ENCODE peak calls at places on chromosome 4, in seven cellular contexts. Z, J, T, K, U, O and M are unnamed samples.

GRCh38 chr4:133150643-133151300 is 1.7 kb downstream of the PCDH10 start:
- DNase-seq in O (peak), U (peak), Z (no peak), J (peak), T (no peak), K (peak), M (no peak)

GRCh38 chr4:168551945-168552695 is 55.3 kb downstream of the PALLD start:
- DNase-seq in J (peak), Z (no peak), O (peak), T (no peak), U (no peak), K (no peak), M (no peak)

GRCh38 chr4:95428216-95429085 is 120.3 kb downstream of the UNC5C start:
- DNase-seq in Z (peak), K (no peak), O (no peak), J (no peak), T (no peak), U (peak), M (no peak)

GRCh38 chr4:113691676-113692075 is 69.9 kb downstream of the CAMK2D start:
- DNase-seq in T (no peak), K (no peak), U (no peak), O (no peak), Z (no peak), J (no peak), M (no peak)

GRCh38 chr4:1715002-1715761 is 3.1 kb upstream of the SLBP start:
- DNase-seq in T (no peak), K (peak), O (no peak), Z (no peak), J (no peak), U (no peak), M (no peak)

GRCh38 chr4:48247142-48247877 is 22.3 kb downstream of the TEC start:
- DNase-seq in J (no peak), O (no peak), Z (no peak), U (no peak), T (no peak), K (no peak), M (peak)

GRCh38 chr4:24792552-24792951 is 2.8 kb upstream of the SOD3 start:
- DNase-seq in J (no peak), O (no peak), U (no peak), Z (no peak), K (no peak), T (no peak), M (no peak)

GRCh38 chr4:62449538-62449937 is 1249.4 kb downstream of the ADGRL3 start:
- DNase-seq in O (no peak), T (no peak), Z (no peak), U (no peak), J (peak), K (no peak), M (no peak)

GRCh38 chr4:21795091-21795490 is 153.5 kb downstream of the KCNIP4 start:
- DNase-seq in O (no peak), T (no peak), K (no peak), Z (no peak), J (no peak), U (peak), M (peak)

GRCh38 chr4:41260315-41260714 is 3.6 kb downstream of the UCHL1 start:
- DNase-seq in J (no peak), T (no peak), Z (no peak), O (no peak), K (no peak), U (no peak), M (no peak)

GRCh38 chr4:59664771-59665170 is 1535.4 kb upstream of the ADGRL3 start:
- DNase-seq in T (no peak), Z (no peak), U (no peak), O (no peak), J (no peak), K (no peak), M (no peak)

GRCh38 chr4:159018062-159018629 is 84.7 kb upstream of the RAPGEF2 start:
- DNase-seq in O (no peak), K (no peak), T (no peak), Z (no peak), J (no peak), U (no peak), M (no peak)

GRCh38 chr4:2484993-2485392 is 16.1 kb downstream of the RNF4 start:
- DNase-seq in Z (no peak), U (no peak), O (peak), J (no peak), K (no peak), T (no peak), M (no peak)

GRCh38 chr4:25810016-25810415 is 52.8 kb downstream of the SEL1L3 start:
- DNase-seq in T (no peak), Z (no peak), K (no peak), O (no peak), J (no peak), U (no peak), M (no peak)

GRCh38 chr4:29278580-29278979 is 1441.6 kb upstream of the PCDH7 start:
- DNase-seq in T (no peak), Z (no peak), K (no peak), J (no peak), U (peak), O (peak), M (peak)

GRCh38 chr4:48047421-48047844 is 30.9 kb downstream of the NIPAL1 start:
- DNase-seq in U (no peak), K (no peak), T (no peak), Z (no peak), O (no peak), J (no peak), M (no peak)

GRCh38 chr4:120977435-120977997 is 55.0 kb upstream of the PRDM5 start:
- DNase-seq in J (peak), U (peak), O (peak), Z (no peak), T (no peak), K (peak), M (peak)

GRCh38 chr4:9898596-9899345 is 117.3 kb downstream of the DRD5 start:
- DNase-seq in U (no peak), K (peak), O (peak), J (peak), T (peak), Z (peak), M (peak)

GRCh38 chr4:129550281-129550785 is 454.4 kb downstream of the C4orf33 start:
- DNase-seq in T (no peak), K (no peak), Z (no peak), O (no peak), U (no peak), J (no peak), M (no peak)

GRCh38 chr4:38091636-38092035 is 131.4 kb downstream of the PTTG2 start:
- DNase-seq in Z (no peak), O (no peak), J (no peak), T (no peak), U (no peak), K (no peak), M (peak)

GRCh38 chr4:71229477-71230257 is 109.2 kb upstream of the SLC4A4 start:
- DNase-seq in K (peak), U (peak), O (peak), T (peak), Z (peak), J (peak), M (peak)

GRCh38 chr4:6307891-6308290 is 38.2 kb downstream of the WFS1 start:
- DNase-seq in K (no peak), J (no peak), Z (no peak), O (no peak), U (no peak), T (no peak), M (no peak)

GRCh38 chr4:184471872-184472539 is 2.3 kb downstream of the IRF2 start:
- DNase-seq in K (no peak), T (no peak), J (no peak), O (no peak), U (peak), Z (no peak), M (peak)

GRCh38 chr4:118732591-118733330 is 47.6 kb downstream of the METTL14 start:
- DNase-seq in O (no peak), K (no peak), T (no peak), U (peak), Z (no peak), J (no peak), M (peak)

GRCh38 chr4:139564502-139564901 is 8.5 kb upstream of the SETD7 start:
- DNase-seq in Z (no peak), K (no peak), O (no peak), J (peak), U (no peak), T (no peak), M (no peak)
- H3K23ac ChIP-seq in Z (no peak), K (no peak), O (no peak), J (no peak), U (no peak), T (no peak), M (no peak)

GRCh38 chr4:122364700-122365404 is 14.0 kb upstream of the ADAD1 start:
- DNase-seq in O (peak), K (peak), U (no peak), T (no peak), Z (no peak), J (peak), M (no peak)

GRCh38 chr4:122356317-122356818 is 22.4 kb upstream of the ADAD1 start:
- DNase-seq in K (no peak), O (no peak), J (no peak), Z (no peak), T (no peak), U (no peak), M (no peak)

DNA sequence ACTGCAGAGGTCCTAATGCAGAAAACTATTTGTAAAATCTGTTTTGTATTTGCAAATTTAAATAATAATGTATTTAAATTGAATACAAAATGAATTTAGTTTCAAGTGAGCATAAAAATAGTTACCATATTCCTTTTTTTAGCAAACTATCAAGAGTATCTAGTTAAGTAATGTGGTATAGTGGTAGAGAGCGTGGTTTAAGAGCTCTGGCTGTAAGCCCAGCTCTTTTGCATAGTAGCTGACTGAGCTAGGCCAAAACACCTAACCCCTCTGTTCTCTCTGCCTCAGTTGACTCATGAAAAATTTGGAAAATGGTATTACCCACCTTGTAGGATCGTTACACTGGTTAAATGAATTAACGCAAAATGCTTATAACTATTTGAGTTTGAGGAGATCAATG is 18.1 kb upstream of the ADAD1 start:
- DNase-seq in K (no peak), J (no peak), O (no peak), T (no peak), Z (no peak), U (no peak), M (no peak)
- H3K23ac ChIP-seq in K (no peak), J (no peak), O (no peak), T (no peak), Z (no peak), U (no peak), M (no peak)

GRCh38 chr4:116599859-116600258 is 485.5 kb downstream of the TRAM1L1 start:
- DNase-seq in Z (no peak), K (peak), U (no peak), J (peak), T (peak), O (no peak), M (no peak)
- H3K23ac ChIP-seq in Z (no peak), K (no peak), U (no peak), J (no peak), T (no peak), O (no peak), M (no peak)

GRCh38 chr4:75142850-75143249 is 209.9 kb downstream of the PARM1 start:
- DNase-seq in T (no peak), J (no peak), U (peak), Z (no peak), K (no peak), O (no peak), M (peak)
- H3K23ac ChIP-seq in T (no peak), J (no peak), U (no peak), Z (no peak), K (no peak), O (no peak), M (no peak)